ENCODE peak calls at places on chromosomes 1 and 21, in four cellular contexts. X is sigmoid colon, K is aorta, G is fibroblast of pulmonary artery. F is an unnamed sample.

GRCh38 chr1:173050865-173051264 is at the start of gene TNFSF18:
- DNase-seq in X (no peak), K (no peak), G (peak), F (no peak)

GRCh38 chr1:3566004-3566885 is 45.1 kb downstream of the MEGF6 start:
- DNase-seq in X (no peak), G (no peak), K (no peak), F (no peak)

GRCh38 chr1:198713081-198713480 is 74.2 kb downstream of the PTPRC start:
- DNase-seq in K (no peak), X (no peak), G (peak), F (no peak)

GRCh38 chr1:229940689-229941088 is 126.3 kb upstream of the GALNT2 start:
- DNase-seq in G (peak), K (no peak), X (no peak), F (no peak)

GRCh38 chr1:191913234-191913948 is 244.9 kb upstream of the RGS18 start:
- DNase-seq in X (no peak), G (no peak), K (no peak), F (no peak)

GRCh38 chr21:36860736-36861594 is 105.5 kb downstream of the HLCS start:
- DNase-seq in G (peak), K (no peak), X (no peak), F (no peak)

GRCh38 chr1:84635261-84635848 is 54.9 kb downstream of the SSX2IP start:
- DNase-seq in K (no peak), G (no peak), X (no peak), F (no peak)

GRCh38 chr1:175481126-175482071 is 262.0 kb downstream of the TNR start:
- DNase-seq in G (peak), K (no peak), X (no peak), F (no peak)

GRCh38 chr1:69913967-69914366 is 291.4 kb downstream of the LRRC40 start:
- DNase-seq in K (no peak), X (no peak), G (peak), F (no peak)

GRCh38 chr21:46207920-46208571 is 20.5 kb downstream of the LSS start:
- DNase-seq in K (no peak), G (no peak), X (peak), F (peak)

GRCh38 chr1:98967122-98967521 is 37.5 kb downstream of the PLPPR5 start:
- DNase-seq in X (no peak), G (no peak), K (no peak), F (no peak)

GRCh38 chr1:1345384-1345783 is 3.8 kb downstream of the DVL1 start:
- DNase-seq in G (no peak), X (no peak), K (no peak), F (no peak)

GRCh38 chr1:31976401-31976800 is 37.3 kb upstream of the KHDRBS1 start:
- DNase-seq in X (no peak), K (no peak), G (no peak), F (no peak)

GRCh38 chr1:245770191-245770590 is 615.4 kb downstream of the KIF26B start:
- DNase-seq in G (no peak), X (no peak), K (no peak), F (no peak)

GRCh38 chr1:89022167-89022959 is at the start of gene GBP3:
- DNase-seq in X (no peak), K (no peak), G (peak), F (no peak)

GRCh38 chr1:62652387-62652786 is 35.8 kb downstream of the DOCK7 start:
- DNase-seq in K (no peak), X (no peak), G (no peak), F (no peak)

GRCh38 chr1:114340906-114341698 is 169.9 kb downstream of the TRIM33 start:
- DNase-seq in X (no peak), K (no peak), G (no peak), F (no peak)

GRCh38 chr1:56922507-56922906 is 43.3 kb downstream of the C8B start:
- DNase-seq in G (no peak), X (no peak), K (no peak), F (no peak)

GRCh38 chr1:43068911-43069310 is 103.2 kb downstream of the EBNA1BP2 start:
- DNase-seq in K (no peak), X (no peak), G (no peak), F (no peak)

GRCh38 chr21:41246808-41247207 is 69.8 kb upstream of the FAM3B start:
- DNase-seq in K (no peak), X (no peak), G (no peak), F (no peak)

GRCh38 chr1:212609701-212610574 is 1.4 kb downstream of the ATF3 start:
- DNase-seq in X (peak), K (no peak), G (no peak), F (no peak)

F was measured in chondrocyte.